ENCODE peak calls at places on chromosome 17, in four cellular contexts. One of them, this sample, is unnamed.

GRCh38 chr17:42578282-42578869 is 847 bp upstream of the PSMC3IP start:
- DNase-seq in choroid plexus epithelial cell: peak
- DNase-seq in suprapubic skin: peak
- DNase-seq in GM23338: peak
- DNase-seq in this sample: peak

GRCh38 chr17:67605259-67605912 is 112.3 kb upstream of the NOL11 start:
- DNase-seq in choroid plexus epithelial cell: no peak
- DNase-seq in suprapubic skin: no peak
- DNase-seq in GM23338: no peak
- DNase-seq in this sample: no peak

GRCh38 chr17:2214887-2215615 is 88.5 kb downstream of the SMG6 start:
- DNase-seq in choroid plexus epithelial cell: peak
- DNase-seq in suprapubic skin: no peak
- DNase-seq in GM23338: no peak
- DNase-seq in this sample: no peak

GRCh38 chr17:58917228-58917627 is 161.6 kb downstream of the PPM1E start:
- DNase-seq in choroid plexus epithelial cell: no peak
- DNase-seq in suprapubic skin: no peak
- DNase-seq in GM23338: no peak
- DNase-seq in this sample: no peak

GRCh38 chr17:83056583-83057396 is 22.6 kb upstream of the METRNL start:
- DNase-seq in choroid plexus epithelial cell: no peak
- DNase-seq in suprapubic skin: no peak
- DNase-seq in GM23338: no peak
- DNase-seq in this sample: no peak

GRCh38 chr17:66123163-66123562 is 68.8 kb downstream of the CEP112 start:
- DNase-seq in choroid plexus epithelial cell: peak
- DNase-seq in suprapubic skin: no peak
- DNase-seq in GM23338: peak
- DNase-seq in this sample: no peak

GRCh38 chr17:66966529-66967418 is 2.3 kb downstream of the CACNG4 start:
- DNase-seq in choroid plexus epithelial cell: no peak
- DNase-seq in suprapubic skin: no peak
- DNase-seq in GM23338: no peak
- DNase-seq in this sample: no peak

GRCh38 chr17:43517161-43517560 is 29.0 kb downstream of the ETV4 start:
- DNase-seq in choroid plexus epithelial cell: peak
- DNase-seq in suprapubic skin: no peak
- DNase-seq in GM23338: no peak
- DNase-seq in this sample: no peak

GRCh38 chr17:64920026-64920418 is 744 bp upstream of the LRRC37A3 start:
- DNase-seq in choroid plexus epithelial cell: no peak
- DNase-seq in suprapubic skin: no peak
- DNase-seq in GM23338: peak
- DNase-seq in this sample: no peak

GRCh38 chr17:5772720-5773119 is 188.4 kb upstream of the NLRP1 start:
- DNase-seq in choroid plexus epithelial cell: peak
- DNase-seq in suprapubic skin: no peak
- DNase-seq in GM23338: no peak
- DNase-seq in this sample: no peak

GRCh38 chr17:17892731-17893130 is 55.9 kb upstream of the SREBF1 start:
- DNase-seq in choroid plexus epithelial cell: no peak
- DNase-seq in suprapubic skin: no peak
- DNase-seq in GM23338: no peak
- DNase-seq in this sample: no peak

GRCh38 chr17:2723505-2723996 is 12.0 kb upstream of the CLUH start:
- DNase-seq in choroid plexus epithelial cell: no peak
- DNase-seq in suprapubic skin: no peak
- DNase-seq in GM23338: peak
- DNase-seq in this sample: no peak

GRCh38 chr17:72588961-72589360 is 468.1 kb downstream of the SOX9 start:
- DNase-seq in choroid plexus epithelial cell: no peak
- DNase-seq in suprapubic skin: no peak
- DNase-seq in GM23338: no peak
- DNase-seq in this sample: no peak

GRCh38 chr17:39667262-39668140 is 752 bp upstream of the PNMT start:
- DNase-seq in choroid plexus epithelial cell: no peak
- DNase-seq in suprapubic skin: no peak
- DNase-seq in GM23338: peak
- DNase-seq in this sample: no peak

GRCh38 chr17:5022171-5022711 is 13.0 kb downstream of the SLC52A1 start:
- DNase-seq in choroid plexus epithelial cell: no peak
- DNase-seq in suprapubic skin: no peak
- DNase-seq in GM23338: no peak
- DNase-seq in this sample: no peak

GRCh38 chr17:47423406-47424295 is 99.9 kb downstream of the EFCAB13 start:
- DNase-seq in choroid plexus epithelial cell: peak
- DNase-seq in suprapubic skin: peak
- DNase-seq in GM23338: peak
- DNase-seq in this sample: no peak

GRCh38 chr17:41695134-41695661 is 6.5 kb downstream of the EIF1 start:
- DNase-seq in choroid plexus epithelial cell: peak
- DNase-seq in suprapubic skin: no peak
- DNase-seq in GM23338: no peak
- DNase-seq in this sample: no peak

GRCh38 chr17:44251062-44251461 is 16.9 kb downstream of the SLC4A1 start:
- DNase-seq in choroid plexus epithelial cell: no peak
- DNase-seq in suprapubic skin: no peak
- DNase-seq in GM23338: no peak
- DNase-seq in this sample: no peak

GRCh38 chr17:69090365-69090764 is 29.6 kb upstream of the ABCA9 start:
- DNase-seq in choroid plexus epithelial cell: no peak
- DNase-seq in suprapubic skin: no peak
- DNase-seq in GM23338: no peak
- DNase-seq in this sample: no peak

GRCh38 chr17:10107320-10108165 is 90.9 kb downstream of the GAS7 start:
- DNase-seq in choroid plexus epithelial cell: no peak
- DNase-seq in suprapubic skin: peak
- DNase-seq in GM23338: no peak
- DNase-seq in this sample: no peak

GRCh38 chr17:36674278-36674650 is 72.9 kb downstream of the MRM1 start:
- DNase-seq in choroid plexus epithelial cell: no peak
- DNase-seq in suprapubic skin: no peak
- DNase-seq in GM23338: no peak
- DNase-seq in this sample: no peak

GRCh38 chr17:49425004-49425286 is 10.3 kb upstream of the PHB1 start:
- DNase-seq in choroid plexus epithelial cell: no peak
- DNase-seq in suprapubic skin: no peak
- DNase-seq in GM23338: no peak
- DNase-seq in this sample: no peak

GRCh38 chr17:48901241-48901640 is 7.0 kb upstream of the UBE2Z start:
- DNase-seq in choroid plexus epithelial cell: no peak
- DNase-seq in suprapubic skin: no peak
- DNase-seq in GM23338: no peak
- DNase-seq in this sample: no peak

GRCh38 chr17:49616086-49616485 is 40.4 kb downstream of the NXPH3 start:
- DNase-seq in choroid plexus epithelial cell: peak
- DNase-seq in suprapubic skin: no peak
- DNase-seq in GM23338: peak
- DNase-seq in this sample: no peak

GRCh38 chr17:17714261-17714866 is 33.1 kb downstream of the RAI1 start:
- DNase-seq in choroid plexus epithelial cell: no peak
- DNase-seq in suprapubic skin: no peak
- DNase-seq in GM23338: no peak
- DNase-seq in this sample: no peak

GRCh38 chr17:51120357-51120738 is 320 bp downstream of the SPAG9 start:
- DNase-seq in choroid plexus epithelial cell: peak
- DNase-seq in suprapubic skin: peak
- DNase-seq in GM23338: no peak
- DNase-seq in this sample: no peak
- TF ChIP-seq CTCF in choroid plexus epithelial cell: no peak
- TF ChIP-seq CTCF in suprapubic skin: no peak
- TF ChIP-seq CTCF in GM23338: no peak
- TF ChIP-seq CTCF in this sample: no peak

GRCh38 chr17:34384271-34384670 is 21.2 kb upstream of the CCL1 start:
- DNase-seq in choroid plexus epithelial cell: no peak
- DNase-seq in suprapubic skin: no peak
- DNase-seq in GM23338: no peak
- DNase-seq in this sample: no peak

GRCh38 chr17:34384822-34385605 is 22.0 kb upstream of the CCL1 start:
- DNase-seq in choroid plexus epithelial cell: no peak
- DNase-seq in suprapubic skin: no peak
- DNase-seq in GM23338: no peak
- DNase-seq in this sample: no peak

GRCh38 chr17:34386343-34386924 is 23.4 kb upstream of the CCL1 start:
- DNase-seq in choroid plexus epithelial cell: no peak
- DNase-seq in suprapubic skin: no peak
- DNase-seq in GM23338: no peak
- DNase-seq in this sample: no peak

GRCh38 chr17:34382586-34383224 is 19.7 kb upstream of the CCL1 start:
- DNase-seq in choroid plexus epithelial cell: no peak
- DNase-seq in suprapubic skin: no peak
- DNase-seq in GM23338: no peak
- DNase-seq in this sample: no peak

DNA sequence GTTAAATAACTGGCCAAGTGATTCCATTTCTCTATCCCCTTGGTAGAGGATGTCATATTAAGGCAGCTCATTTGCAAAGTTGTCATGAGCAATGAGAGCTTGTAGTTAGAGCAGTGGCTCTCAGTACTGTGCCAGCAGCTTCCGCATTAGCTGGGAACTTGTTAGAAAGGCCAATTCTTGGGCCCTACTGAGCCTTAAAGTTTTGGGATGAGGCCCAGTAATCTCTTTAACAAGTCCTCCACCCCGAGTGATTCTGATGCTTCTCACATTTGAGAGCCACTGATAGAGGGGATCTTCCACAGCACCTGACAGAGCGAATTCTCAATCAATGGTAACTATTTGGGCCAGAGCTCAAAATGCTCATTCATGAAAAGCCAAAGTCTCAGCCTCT is 20.2 kb upstream of the CCL1 start:
- DNase-seq in choroid plexus epithelial cell: no peak
- DNase-seq in suprapubic skin: no peak
- DNase-seq in GM23338: no peak
- DNase-seq in this sample: no peak
- H3K4me3 ChIP-seq in choroid plexus epithelial cell: no peak
- H3K4me3 ChIP-seq in suprapubic skin: no peak
- H3K4me3 ChIP-seq in GM23338: no peak
- H3K4me3 ChIP-seq in this sample: no peak

GRCh38 chr17:80826955-80827645 is 164.5 kb upstream of the CHMP6 start:
- DNase-seq in choroid plexus epithelial cell: peak
- DNase-seq in suprapubic skin: peak
- DNase-seq in GM23338: no peak
- DNase-seq in this sample: peak
- TF ChIP-seq CTCF in choroid plexus epithelial cell: peak
- TF ChIP-seq CTCF in suprapubic skin: no peak
- TF ChIP-seq CTCF in GM23338: no peak
- TF ChIP-seq CTCF in this sample: no peak

DNA sequence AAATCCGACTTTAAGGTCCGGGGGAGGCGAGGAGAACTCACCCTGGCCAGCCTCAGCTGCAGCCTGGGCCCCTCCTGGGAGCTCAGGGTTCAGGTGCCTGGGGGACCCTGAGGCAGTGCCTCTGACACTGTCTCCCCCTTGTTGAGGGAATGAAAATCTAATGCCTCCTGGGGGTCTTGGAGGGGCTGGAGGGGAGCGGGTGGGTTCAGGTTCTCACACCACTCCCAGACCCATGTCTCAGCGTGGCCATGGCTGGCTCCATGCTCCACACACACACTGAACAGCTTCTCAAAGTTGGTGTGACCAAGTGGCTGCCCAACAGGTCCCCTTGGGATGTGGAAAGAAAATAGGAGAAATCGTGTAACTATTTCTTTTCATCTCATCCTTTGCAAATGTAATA is 903 bp upstream of the PRCD start:
- DNase-seq in choroid plexus epithelial cell: no peak
- DNase-seq in suprapubic skin: no peak
- DNase-seq in GM23338: no peak
- DNase-seq in this sample: no peak
- H3K4me3 ChIP-seq in choroid plexus epithelial cell: no peak
- H3K4me3 ChIP-seq in suprapubic skin: peak
- H3K4me3 ChIP-seq in GM23338: peak
- H3K4me3 ChIP-seq in this sample: no peak

DNA sequence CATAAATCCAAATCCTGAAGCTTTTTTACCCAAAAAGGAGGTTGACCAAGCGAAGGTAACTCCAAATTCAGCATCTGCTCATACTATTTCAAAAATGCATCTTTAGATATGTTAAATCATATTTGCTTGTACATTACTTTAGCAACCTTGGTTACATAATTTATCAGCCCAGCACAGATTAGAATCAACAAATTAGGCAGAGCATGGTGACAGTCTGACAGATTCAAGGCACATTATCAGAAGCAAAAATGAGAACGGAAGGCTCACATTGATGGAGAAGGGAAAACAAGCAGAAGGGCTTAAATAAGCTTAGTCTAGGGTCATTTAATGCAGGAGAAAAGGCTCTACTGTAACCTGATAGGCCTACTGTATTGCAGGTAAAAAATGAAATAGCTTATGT is 3.9 kb upstream of the KCNJ2 start:
- DNase-seq in choroid plexus epithelial cell: no peak
- DNase-seq in suprapubic skin: no peak
- DNase-seq in GM23338: no peak
- DNase-seq in this sample: no peak
- TF ChIP-seq CTCF in choroid plexus epithelial cell: no peak
- TF ChIP-seq CTCF in suprapubic skin: no peak
- TF ChIP-seq CTCF in GM23338: no peak
- TF ChIP-seq CTCF in this sample: no peak

GRCh38 chr17:7491583-7491982 is 7.4 kb downstream of the POLR2A start:
- DNase-seq in choroid plexus epithelial cell: no peak
- DNase-seq in suprapubic skin: no peak
- DNase-seq in GM23338: no peak
- DNase-seq in this sample: no peak
- H3K4me3 ChIP-seq in choroid plexus epithelial cell: no peak
- H3K4me3 ChIP-seq in suprapubic skin: no peak
- H3K4me3 ChIP-seq in GM23338: no peak
- H3K4me3 ChIP-seq in this sample: no peak

GRCh38 chr17:74452841-74453661 is 13.4 kb upstream of the CD300A start:
- DNase-seq in choroid plexus epithelial cell: no peak
- DNase-seq in suprapubic skin: no peak
- DNase-seq in GM23338: no peak
- DNase-seq in this sample: no peak

GRCh38 chr17:74453665-74454196 is 12.7 kb upstream of the CD300A start:
- DNase-seq in choroid plexus epithelial cell: peak
- DNase-seq in suprapubic skin: no peak
- DNase-seq in GM23338: no peak
- DNase-seq in this sample: no peak

GRCh38 chr17:74452027-74452840 is 14.2 kb upstream of the CD300A start:
- DNase-seq in choroid plexus epithelial cell: no peak
- DNase-seq in suprapubic skin: no peak
- DNase-seq in GM23338: no peak
- DNase-seq in this sample: no peak

GRCh38 chr17:74455025-74455585 is 11.3 kb upstream of the CD300A start:
- DNase-seq in choroid plexus epithelial cell: no peak
- DNase-seq in suprapubic skin: no peak
- DNase-seq in GM23338: peak
- DNase-seq in this sample: no peak

GRCh38 chr17:74454197-74455024 is 12.0 kb upstream of the CD300A start:
- DNase-seq in choroid plexus epithelial cell: no peak
- DNase-seq in suprapubic skin: peak
- DNase-seq in GM23338: peak
- DNase-seq in this sample: no peak
- TF ChIP-seq CTCF in choroid plexus epithelial cell: no peak
- TF ChIP-seq CTCF in suprapubic skin: peak
- TF ChIP-seq CTCF in GM23338: no peak
- TF ChIP-seq CTCF in this sample: no peak

GRCh38 chr17:77887110-77887463 is 71.4 kb upstream of the TNRC6C start:
- DNase-seq in choroid plexus epithelial cell: no peak
- DNase-seq in suprapubic skin: no peak
- DNase-seq in GM23338: no peak
- DNase-seq in this sample: no peak
- H3K4me3 ChIP-seq in choroid plexus epithelial cell: no peak
- H3K4me3 ChIP-seq in suprapubic skin: peak
- H3K4me3 ChIP-seq in GM23338: peak
- H3K4me3 ChIP-seq in this sample: peak

GRCh38 chr17:7435676-7436555 is 681 bp downstream of the TMEM102 start:
- DNase-seq in choroid plexus epithelial cell: no peak
- DNase-seq in suprapubic skin: no peak
- DNase-seq in GM23338: peak
- DNase-seq in this sample: no peak
- TF ChIP-seq CTCF in choroid plexus epithelial cell: no peak
- TF ChIP-seq CTCF in suprapubic skin: no peak
- TF ChIP-seq CTCF in GM23338: peak
- TF ChIP-seq CTCF in this sample: peak